ENCODE peak calls at places on chromosomes 7 and 10, in four cellular contexts. B is posterior vena cava; M is stimulated activated CD8-positive, alpha-beta memory T cell treated with anti-CD3 and anti-CD28 coated beads, Interleukin-12 subunit alpha, Interleukin-12 subunit beta, amount 100 ng/mL, for 4 hours; Y is COR-L47. X is an unnamed sample.
A peak's percentile ranks its signal among the peaks of the same experiment; 100 is the strongest.

GRCh38 chr7:151185762-151186639 is 1.0 kb downstream of the ASB10 start:
- DNase-seq in B (peak; percentile 76), M (no peak), Y (no peak), X (no peak)

GRCh38 chr7:10888861-10889260 is 84.8 kb upstream of the PHF14 start:
- DNase-seq in B (peak; percentile 44), M (no peak), Y (no peak), X (no peak)

GRCh38 chr7:2513702-2514101 is 5.9 kb upstream of the LFNG start:
- DNase-seq in B (no peak), M (no peak), Y (no peak), X (no peak)

GRCh38 chr10:122033224-122033926 is 44.4 kb downstream of the TACC2 start:
- DNase-seq in B (no peak), M (no peak), Y (no peak), X (no peak)

GRCh38 chr7:129657363-129657762 is 45.8 kb downstream of the NRF1 start:
- DNase-seq in B (no peak), M (no peak), Y (no peak), X (no peak)

GRCh38 chr7:33108931-33109757 is at the start of gene RP9:
- DNase-seq in B (peak; percentile 91), M (peak; percentile 72), Y (peak; percentile 74), X (no peak)

GRCh38 chr10:61869772-61870520 is 31.6 kb upstream of the ARID5B start:
- DNase-seq in B (no peak), M (no peak), Y (no peak), X (no peak)

GRCh38 chr7:70006411-70006920 is 408.2 kb downstream of the AUTS2 start:
- DNase-seq in B (no peak), M (no peak), Y (no peak), X (no peak)

GRCh38 chr7:156480671-156481070 is 159.9 kb upstream of the RNF32 start:
- DNase-seq in B (no peak), M (no peak), Y (no peak), X (no peak)

GRCh38 chr10:63375859-63376258 is 89.9 kb downstream of the JMJD1C start:
- DNase-seq in B (no peak), M (no peak), Y (no peak), X (no peak)

GRCh38 chr10:104139221-104139620 is 17.2 kb downstream of the SFR1 start:
- DNase-seq in B (no peak), M (no peak), Y (no peak), X (no peak)

GRCh38 chr7:35253182-35253679 is 669 bp downstream of the TBX20 start:
- DNase-seq in B (peak; percentile 58), M (no peak), Y (no peak), X (no peak)

GRCh38 chr7:117061751-117062150 is 108.5 kb downstream of the ST7 start:
- DNase-seq in B (no peak), M (no peak), Y (no peak), X (no peak)

GRCh38 chr10:77578583-77579227 is 58.9 kb downstream of the KCNMA1 start:
- DNase-seq in B (no peak), M (no peak), Y (no peak), X (no peak)

GRCh38 chr7:73770860-73771665 is 993 bp upstream of the CLDN3 start:
- DNase-seq in B (no peak), M (no peak), Y (no peak), X (no peak)

GRCh38 chr10:45460235-45460878 is 86.3 kb downstream of the ALOX5 start:
- DNase-seq in B (no peak), M (no peak), Y (no peak), X (no peak)

GRCh38 chr7:4399121-4399520 is 283.0 kb upstream of the FOXK1 start:
- DNase-seq in B (no peak), M (no peak), Y (no peak), X (no peak)

GRCh38 chr7:73701357-73701995 is 18.0 kb downstream of the STX1A start:
- DNase-seq in B (no peak), M (no peak), Y (no peak), X (no peak)

GRCh38 chr7:138460649-138461607 is 869 bp downstream of the TRIM24 start:
- DNase-seq in B (peak; percentile 87), M (peak; percentile 45), Y (peak; percentile 67), X (no peak)